ENCODE peak calls at places on chromosomes 11 and 22, in eight cellular contexts. W is stimulated activated CD4-positive, alpha-beta T cell treated with anti-CD3 and anti-CD28 coated beads, TNF-alpha, amount 100 ng/mL, for 1 hour; P is ACHN; Z is NCI-H2081 treated with DMSO at 0.1 percent for 48 hours; F is astrocyte of the cerebellum; I is GM12892; K is T-helper 9 cell; X is stimulated activated CD8-positive, alpha-beta memory T cell treated with anti-CD3 and anti-CD28 coated beads, Interleukin-4, amount 100 ng/mL, for 4 hours. B is an unnamed sample.
A peak's percentile ranks its signal among the peaks of the same experiment; 100 is the strongest.

GRCh38 chr22:27133951-27134664 is 476.7 kb downstream of the MIAT start:
- DNase-seq in W (no peak), P (peak; percentile 79), Z (no peak), F (peak; percentile 67), I (peak; percentile 26), K (no peak), X (no peak), B (no peak)

GRCh38 chr11:118146554-118146953 is 6.1 kb downstream of the SCN4B start:
- DNase-seq in W (no peak), P (no peak), Z (no peak), F (no peak), I (no peak), K (no peak), X (no peak), B (no peak)

GRCh38 chr11:1336836-1337646 is 27.6 kb upstream of the TOLLIP start:
- DNase-seq in W (peak; percentile 38), P (no peak), Z (no peak), F (no peak), I (no peak), K (peak; percentile 39), X (no peak), B (no peak)

GRCh38 chr11:57072640-57073039 is 83.9 kb downstream of the OR5AK2 start:
- DNase-seq in W (no peak), P (peak; percentile 85), Z (no peak), F (peak; percentile 94), I (no peak), K (no peak), X (no peak), B (no peak)

GRCh38 chr11:59069082-59069481 is 17.0 kb upstream of the GLYATL1B start:
- DNase-seq in W (no peak), P (no peak), Z (no peak), F (no peak), I (no peak), K (no peak), X (no peak), B (no peak)

GRCh38 chr11:59706518-59707285 is 6.9 kb downstream of the OR10V1 start:
- DNase-seq in W (no peak), P (peak; percentile 93), Z (no peak), F (peak; percentile 11), I (no peak), K (no peak), X (no peak), B (no peak)

GRCh38 chr11:30879322-30880020 is 293.3 kb upstream of the MPPED2 start:
- DNase-seq in W (no peak), P (no peak), Z (peak; percentile 87), F (peak; percentile 4), I (no peak), K (no peak), X (no peak), B (no peak)

GRCh38 chr11:117354550-117354949 is 26.9 kb downstream of the CEP164 start:
- DNase-seq in W (no peak), P (no peak), Z (no peak), F (no peak), I (no peak), K (no peak), X (no peak), B (no peak)

GRCh38 chr11:112526699-112527410 is 266.2 kb upstream of the PLET1 start:
- DNase-seq in W (no peak), P (no peak), Z (no peak), F (no peak), I (no peak), K (no peak), X (no peak), B (no peak)

GRCh38 chr11:108160970-108161566 is 39.7 kb downstream of the ACAT1 start:
- DNase-seq in W (no peak), P (no peak), Z (no peak), F (no peak), I (peak; percentile 30), K (no peak), X (no peak), B (no peak)

GRCh38 chr11:44351006-44351660 is 41.2 kb upstream of the ALX4 start:
- DNase-seq in W (no peak), P (no peak), Z (no peak), F (no peak), I (no peak), K (no peak), X (no peak), B (no peak)

GRCh38 chr11:69442012-69442806 is 39.3 kb upstream of the LINC01488 start:
- DNase-seq in W (no peak), P (no peak), Z (no peak), F (no peak), I (no peak), K (no peak), X (no peak), B (no peak)

GRCh38 chr11:73524774-73525173 is 73.1 kb downstream of the FAM168A start:
- DNase-seq in W (no peak), P (no peak), Z (no peak), F (no peak), I (no peak), K (no peak), X (no peak), B (no peak)

GRCh38 chr11:2085251-2086066 is 53.7 kb downstream of the IGF2 start:
- DNase-seq in W (no peak), P (no peak), Z (no peak), F (no peak), I (no peak), K (no peak), X (no peak), B (no peak)

GRCh38 chr11:68682531-68682931 is 1.8 kb upstream of the GAL start:
- DNase-seq in W (no peak), P (no peak), Z (no peak), F (no peak), I (no peak), K (no peak), X (no peak), B (no peak)

GRCh38 chr11:63682045-63682915 is 980 bp downstream of the RTN3 start:
- DNase-seq in W (no peak), P (peak; percentile 12), Z (no peak), F (no peak), I (no peak), K (no peak), X (no peak), B (no peak)

GRCh38 chr22:22714600-22715361 is 70.4 kb downstream of the GGTLC2 start:
- DNase-seq in W (no peak), P (no peak), Z (no peak), F (no peak), I (no peak), K (no peak), X (no peak), B (no peak)

GRCh38 chr22:42754658-42755057 is 34.0 kb upstream of the A4GALT start:
- DNase-seq in W (no peak), P (no peak), Z (no peak), F (no peak), I (no peak), K (no peak), X (no peak), B (no peak)

B was measured in activated T-helper 1 cell treated with anti-CD3 and anti-CD28 coated beads, Interleukin-2, amount 50 U/mL, for 16 hours.